ENCODE peak calls at places on chromosomes 6 and 20, in five cellular contexts. One of them, this sample, is unnamed.

GRCh38 chr6:161068296-161068695 is 76.7 kb downstream of the MAP3K4 start:
- DNase-seq in breast epithelium: no peak
- DNase-seq in CD8-positive, alpha-beta T cell: no peak
- DNase-seq in HCT116: no peak
- DNase-seq in Peyer's patch: no peak
- DNase-seq in this sample: no peak

GRCh38 chr20:37991506-37992302 is 41.6 kb downstream of the TTI1 start:
- DNase-seq in breast epithelium: no peak
- DNase-seq in CD8-positive, alpha-beta T cell: no peak
- DNase-seq in HCT116: no peak
- DNase-seq in Peyer's patch: no peak
- DNase-seq in this sample: no peak

GRCh38 chr6:14635933-14636599 is 518.5 kb downstream of the CD83 start:
- DNase-seq in breast epithelium: no peak
- DNase-seq in CD8-positive, alpha-beta T cell: no peak
- DNase-seq in HCT116: no peak
- DNase-seq in Peyer's patch: no peak
- DNase-seq in this sample: no peak

GRCh38 chr6:52590634-52590985 is 13.8 kb upstream of the TRAM2 start:
- DNase-seq in breast epithelium: no peak
- DNase-seq in CD8-positive, alpha-beta T cell: no peak
- DNase-seq in HCT116: no peak
- DNase-seq in Peyer's patch: no peak
- DNase-seq in this sample: no peak

GRCh38 chr6:158793432-158793831 is 25.7 kb downstream of the EZR start:
- DNase-seq in breast epithelium: no peak
- DNase-seq in CD8-positive, alpha-beta T cell: no peak
- DNase-seq in HCT116: peak
- DNase-seq in Peyer's patch: no peak
- DNase-seq in this sample: no peak

GRCh38 chr20:17140894-17141293 is 85.9 kb upstream of the PCSK2 start:
- DNase-seq in breast epithelium: no peak
- DNase-seq in CD8-positive, alpha-beta T cell: no peak
- DNase-seq in HCT116: no peak
- DNase-seq in Peyer's patch: no peak
- DNase-seq in this sample: no peak

GRCh38 chr6:4355241-4355640 is 219.9 kb upstream of the ECI2 start:
- DNase-seq in breast epithelium: no peak
- DNase-seq in CD8-positive, alpha-beta T cell: no peak
- DNase-seq in HCT116: peak
- DNase-seq in Peyer's patch: no peak
- DNase-seq in this sample: no peak

GRCh38 chr6:71733970-71734899 is 152.1 kb upstream of the RIMS1 start:
- DNase-seq in breast epithelium: no peak
- DNase-seq in CD8-positive, alpha-beta T cell: no peak
- DNase-seq in HCT116: no peak
- DNase-seq in Peyer's patch: no peak
- DNase-seq in this sample: no peak

GRCh38 chr6:85677243-85677956 is 34.7 kb upstream of the SYNCRIP start:
- DNase-seq in breast epithelium: no peak
- DNase-seq in CD8-positive, alpha-beta T cell: no peak
- DNase-seq in HCT116: no peak
- DNase-seq in Peyer's patch: no peak
- DNase-seq in this sample: no peak

GRCh38 chr6:95785785-95786184 is 208.4 kb downstream of the MANEA start:
- DNase-seq in breast epithelium: no peak
- DNase-seq in CD8-positive, alpha-beta T cell: no peak
- DNase-seq in HCT116: no peak
- DNase-seq in Peyer's patch: no peak
- DNase-seq in this sample: no peak

GRCh38 chr20:34977365-34978091 is 21.9 kb downstream of the MYH7B start:
- DNase-seq in breast epithelium: no peak
- DNase-seq in CD8-positive, alpha-beta T cell: no peak
- DNase-seq in HCT116: no peak
- DNase-seq in Peyer's patch: no peak
- DNase-seq in this sample: no peak

GRCh38 chr6:19329078-19329477 is 508.1 kb upstream of the ID4 start:
- DNase-seq in breast epithelium: no peak
- DNase-seq in CD8-positive, alpha-beta T cell: no peak
- DNase-seq in HCT116: no peak
- DNase-seq in Peyer's patch: no peak
- DNase-seq in this sample: no peak

GRCh38 chr20:13302647-13303425 is 81.8 kb downstream of the ISM1 start:
- DNase-seq in breast epithelium: no peak
- DNase-seq in CD8-positive, alpha-beta T cell: peak
- DNase-seq in HCT116: peak
- DNase-seq in Peyer's patch: peak
- DNase-seq in this sample: no peak

GRCh38 chr6:130742282-130742681 is 84.9 kb upstream of the SMLR1 start:
- DNase-seq in breast epithelium: no peak
- DNase-seq in CD8-positive, alpha-beta T cell: no peak
- DNase-seq in HCT116: no peak
- DNase-seq in Peyer's patch: no peak
- DNase-seq in this sample: no peak

GRCh38 chr6:3294921-3295871 is 36.4 kb downstream of the PSMG4 start:
- DNase-seq in breast epithelium: peak
- DNase-seq in CD8-positive, alpha-beta T cell: no peak
- DNase-seq in HCT116: no peak
- DNase-seq in Peyer's patch: peak
- DNase-seq in this sample: no peak

GRCh38 chr6:106116125-106116524 is 30.0 kb downstream of the PRDM1 start:
- DNase-seq in breast epithelium: peak
- DNase-seq in CD8-positive, alpha-beta T cell: no peak
- DNase-seq in HCT116: no peak
- DNase-seq in Peyer's patch: no peak
- DNase-seq in this sample: peak

GRCh38 chr20:6685181-6685582 is 82.3 kb upstream of the BMP2 start:
- DNase-seq in breast epithelium: no peak
- DNase-seq in CD8-positive, alpha-beta T cell: no peak
- DNase-seq in HCT116: peak
- DNase-seq in Peyer's patch: no peak
- DNase-seq in this sample: no peak

GRCh38 chr20:41165001-41165882 is 27.9 kb downstream of the PLCG1 start:
- DNase-seq in breast epithelium: peak
- DNase-seq in CD8-positive, alpha-beta T cell: no peak
- DNase-seq in HCT116: no peak
- DNase-seq in Peyer's patch: no peak
- DNase-seq in this sample: no peak

GRCh38 chr6:41157323-41157722 is 3.2 kb upstream of the TREML1 start:
- DNase-seq in breast epithelium: no peak
- DNase-seq in CD8-positive, alpha-beta T cell: no peak
- DNase-seq in HCT116: no peak
- DNase-seq in Peyer's patch: no peak
- DNase-seq in this sample: no peak

GRCh38 chr20:10007747-10008146 is 27.0 kb upstream of the ANKEF1 start:
- DNase-seq in breast epithelium: no peak
- DNase-seq in CD8-positive, alpha-beta T cell: no peak
- DNase-seq in HCT116: no peak
- DNase-seq in Peyer's patch: no peak
- DNase-seq in this sample: no peak

GRCh38 chr6:118844915-118845314 is 49.0 kb upstream of the ASF1A start:
- DNase-seq in breast epithelium: no peak
- DNase-seq in CD8-positive, alpha-beta T cell: no peak
- DNase-seq in HCT116: no peak
- DNase-seq in Peyer's patch: no peak
- DNase-seq in this sample: no peak

GRCh38 chr20:36304786-36305495 is 1.2 kb upstream of the DLGAP4 start:
- DNase-seq in breast epithelium: no peak
- DNase-seq in CD8-positive, alpha-beta T cell: no peak
- DNase-seq in HCT116: no peak
- DNase-seq in Peyer's patch: no peak
- DNase-seq in this sample: no peak

GRCh38 chr6:150443621-150444020 is 74.8 kb downstream of the IYD start:
- DNase-seq in breast epithelium: no peak
- DNase-seq in CD8-positive, alpha-beta T cell: no peak
- DNase-seq in HCT116: no peak
- DNase-seq in Peyer's patch: no peak
- DNase-seq in this sample: no peak

GRCh38 chr6:32109114-32109764 is at the start of gene TNXB:
- DNase-seq in breast epithelium: no peak
- DNase-seq in CD8-positive, alpha-beta T cell: no peak
- DNase-seq in HCT116: no peak
- DNase-seq in Peyer's patch: no peak
- DNase-seq in this sample: no peak

GRCh38 chr6:90124904-90125510 is 171.6 kb downstream of the BACH2 start:
- DNase-seq in breast epithelium: no peak
- DNase-seq in CD8-positive, alpha-beta T cell: no peak
- DNase-seq in HCT116: no peak
- DNase-seq in Peyer's patch: no peak
- DNase-seq in this sample: no peak

GRCh38 chr6:96942676-96943075 is 18.1 kb downstream of the KLHL32 start:
- DNase-seq in breast epithelium: no peak
- DNase-seq in CD8-positive, alpha-beta T cell: no peak
- DNase-seq in HCT116: no peak
- DNase-seq in Peyer's patch: no peak
- DNase-seq in this sample: no peak

GRCh38 chr6:127031511-127031910 is 87.0 kb upstream of the RSPO3 start:
- DNase-seq in breast epithelium: no peak
- DNase-seq in CD8-positive, alpha-beta T cell: no peak
- DNase-seq in HCT116: no peak
- DNase-seq in Peyer's patch: no peak
- DNase-seq in this sample: no peak

GRCh38 chr20:13681248-13682125 is 42.8 kb upstream of the TASP1 start:
- DNase-seq in breast epithelium: no peak
- DNase-seq in CD8-positive, alpha-beta T cell: no peak
- DNase-seq in HCT116: no peak
- DNase-seq in Peyer's patch: no peak
- DNase-seq in this sample: no peak

GRCh38 chr6:42898891-42899361 is 16.9 kb upstream of the PTCRA start:
- DNase-seq in breast epithelium: no peak
- DNase-seq in CD8-positive, alpha-beta T cell: peak
- DNase-seq in HCT116: peak
- DNase-seq in Peyer's patch: peak
- DNase-seq in this sample: peak

GRCh38 chr6:158816329-158816728 is 2.8 kb downstream of the EZR start:
- DNase-seq in breast epithelium: no peak
- DNase-seq in CD8-positive, alpha-beta T cell: no peak
- DNase-seq in HCT116: no peak
- DNase-seq in Peyer's patch: no peak
- DNase-seq in this sample: no peak

GRCh38 chr6:146635174-146635573 is 36.4 kb downstream of the ADGB start:
- DNase-seq in breast epithelium: no peak
- DNase-seq in CD8-positive, alpha-beta T cell: no peak
- DNase-seq in HCT116: no peak
- DNase-seq in Peyer's patch: no peak
- DNase-seq in this sample: no peak

GRCh38 chr6:141212296-141212695 is 920.4 kb upstream of the GJE1 start:
- DNase-seq in breast epithelium: no peak
- DNase-seq in CD8-positive, alpha-beta T cell: no peak
- DNase-seq in HCT116: peak
- DNase-seq in Peyer's patch: no peak
- DNase-seq in this sample: no peak

GRCh38 chr6:15363523-15364400 is 117.9 kb downstream of the JARID2 start:
- DNase-seq in breast epithelium: no peak
- DNase-seq in CD8-positive, alpha-beta T cell: no peak
- DNase-seq in HCT116: no peak
- DNase-seq in Peyer's patch: no peak
- DNase-seq in this sample: no peak

GRCh38 chr6:133891814-133892443 is 3.0 kb downstream of the TCF21 start:
- DNase-seq in breast epithelium: no peak
- DNase-seq in CD8-positive, alpha-beta T cell: no peak
- DNase-seq in HCT116: no peak
- DNase-seq in Peyer's patch: no peak
- DNase-seq in this sample: no peak

GRCh38 chr6:133887478-133887877 is 1.4 kb upstream of the TCF21 start:
- DNase-seq in breast epithelium: no peak
- DNase-seq in CD8-positive, alpha-beta T cell: no peak
- DNase-seq in HCT116: no peak
- DNase-seq in Peyer's patch: no peak
- DNase-seq in this sample: no peak

GRCh38 chr6:133890941-133891813 is 2.3 kb downstream of the TCF21 start:
- DNase-seq in breast epithelium: no peak
- DNase-seq in CD8-positive, alpha-beta T cell: no peak
- DNase-seq in HCT116: no peak
- DNase-seq in Peyer's patch: peak
- DNase-seq in this sample: no peak

GRCh38 chr6:133889557-133890301 is 816 bp downstream of the TCF21 start:
- DNase-seq in breast epithelium: no peak
- DNase-seq in CD8-positive, alpha-beta T cell: no peak
- DNase-seq in HCT116: no peak
- DNase-seq in Peyer's patch: no peak
- DNase-seq in this sample: no peak

GRCh38 chr6:133888931-133889556 is at the start of gene TCF21:
- DNase-seq in breast epithelium: no peak
- DNase-seq in CD8-positive, alpha-beta T cell: no peak
- DNase-seq in HCT116: no peak
- DNase-seq in Peyer's patch: peak
- DNase-seq in this sample: no peak
- H3K27ac ChIP-seq in breast epithelium: no peak
- H3K27ac ChIP-seq in CD8-positive, alpha-beta T cell: no peak
- H3K27ac ChIP-seq in HCT116: peak
- H3K27ac ChIP-seq in Peyer's patch: peak
- H3K27ac ChIP-seq in this sample: no peak

GRCh38 chr6:30828027-30828962 is 56.0 kb upstream of the DDR1 start:
- DNase-seq in breast epithelium: peak
- DNase-seq in CD8-positive, alpha-beta T cell: peak
- DNase-seq in HCT116: no peak
- DNase-seq in Peyer's patch: peak
- DNase-seq in this sample: peak
- H3K27ac ChIP-seq in breast epithelium: peak
- H3K27ac ChIP-seq in CD8-positive, alpha-beta T cell: peak
- H3K27ac ChIP-seq in HCT116: peak
- H3K27ac ChIP-seq in Peyer's patch: no peak
- H3K27ac ChIP-seq in this sample: peak

DNA sequence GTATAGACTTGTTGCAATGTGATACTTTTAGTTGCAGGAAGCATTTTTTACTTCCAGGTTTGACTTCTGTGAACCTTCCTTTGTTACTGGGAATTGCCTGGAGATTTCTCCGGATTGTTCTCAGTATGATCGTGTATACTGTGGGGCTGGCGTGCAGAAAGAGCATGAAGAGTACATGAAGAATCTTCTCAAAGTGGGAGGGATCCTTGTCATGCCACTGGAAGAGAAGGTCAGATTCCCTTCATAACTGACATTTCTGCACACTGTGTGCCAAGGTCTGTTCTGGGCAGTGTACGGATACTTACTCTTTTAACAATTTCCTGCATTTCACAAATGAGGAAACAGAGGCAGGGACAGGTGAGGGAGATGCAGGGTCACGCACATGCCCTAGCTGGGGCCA is 9.7 kb downstream of the PCMTD2 start:
- DNase-seq in breast epithelium: no peak
- DNase-seq in CD8-positive, alpha-beta T cell: no peak
- DNase-seq in HCT116: no peak
- DNase-seq in Peyer's patch: no peak
- DNase-seq in this sample: no peak
- H3K27ac ChIP-seq in breast epithelium: no peak
- H3K27ac ChIP-seq in CD8-positive, alpha-beta T cell: no peak
- H3K27ac ChIP-seq in HCT116: no peak
- H3K27ac ChIP-seq in Peyer's patch: no peak
- H3K27ac ChIP-seq in this sample: no peak

DNA sequence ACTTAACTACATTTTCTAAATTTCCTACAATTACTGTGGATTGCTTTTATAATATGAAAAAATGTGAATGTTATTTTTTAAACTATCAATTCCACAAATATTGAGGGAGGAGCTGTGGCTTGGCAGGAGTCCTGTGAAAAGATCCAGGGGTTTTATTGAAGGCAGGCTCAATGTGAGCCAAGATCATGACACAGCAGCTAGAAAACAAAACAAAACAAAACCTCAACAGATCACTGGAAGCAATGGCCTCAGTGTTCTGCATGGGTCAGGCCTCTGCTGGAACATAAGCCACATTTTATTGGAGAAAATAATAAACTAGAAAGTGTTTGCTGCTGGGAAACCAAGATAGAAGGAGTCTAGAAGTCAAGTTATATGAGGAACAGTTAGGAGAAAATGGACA is 19.4 kb upstream of the RCAN2 start:
- DNase-seq in breast epithelium: no peak
- DNase-seq in CD8-positive, alpha-beta T cell: no peak
- DNase-seq in HCT116: no peak
- DNase-seq in Peyer's patch: no peak
- DNase-seq in this sample: peak
- H3K27ac ChIP-seq in breast epithelium: peak
- H3K27ac ChIP-seq in CD8-positive, alpha-beta T cell: no peak
- H3K27ac ChIP-seq in HCT116: no peak
- H3K27ac ChIP-seq in Peyer's patch: no peak
- H3K27ac ChIP-seq in this sample: peak

This sample was measured in caudate nucleus.